ENCODE peak calls at places on chromosomes 1 and 21, in five cellular contexts. S is K562, W is H1, T is IMR-90, X is HepG2. U is an unnamed sample.

GRCh38 chr1:227094249-227094966 is 154.3 kb downstream of the COQ8A start:
- DNase-seq in T (no peak), W (no peak), S (no peak), X (peak), U (no peak)

GRCh38 chr1:78229344-78229743 is 183.6 kb downstream of the GIPC2 start:
- DNase-seq in T (peak), W (no peak), S (no peak), X (no peak), U (no peak)

GRCh38 chr1:154578058-154578418 is 10.5 kb downstream of the CHRNB2 start:
- DNase-seq in S (no peak), T (no peak), W (no peak), X (no peak), U (no peak)

GRCh38 chr21:35850029-35850428 is 210.3 kb downstream of the SETD4 start:
- DNase-seq in X (no peak), S (no peak), T (peak), W (no peak), U (no peak)

GRCh38 chr21:43304206-43304605 is 122.7 kb downstream of the SIK1 start:
- DNase-seq in S (no peak), T (no peak), X (no peak), W (no peak), U (no peak)

GRCh38 chr1:223225481-223225880 is 82.4 kb upstream of the TLR5 start:
- DNase-seq in W (no peak), S (no peak), T (no peak), X (no peak), U (no peak)

GRCh38 chr1:27060879-27061278 is 48.2 kb upstream of the TENT5B start:
- DNase-seq in W (no peak), T (no peak), X (no peak), S (no peak), U (no peak)

GRCh38 chr1:53541761-53542550 is 82.8 kb downstream of the DMRTB1 start:
- DNase-seq in X (no peak), T (peak), S (peak), W (no peak), U (peak)

GRCh38 chr1:205211839-205212241 is 338 bp upstream of the DSTYK start:
- DNase-seq in S (no peak), X (no peak), W (no peak), T (no peak), U (no peak)

GRCh38 chr21:43609501-43610340 is 49.6 kb downstream of the HSF2BP start:
- DNase-seq in X (peak), S (no peak), W (no peak), T (peak), U (no peak)

GRCh38 chr1:41892211-41892840 is 26.4 kb downstream of the HIVEP3 start:
- DNase-seq in T (no peak), S (no peak), X (no peak), W (no peak), U (no peak)

GRCh38 chr1:62131093-62131725 is 63.4 kb upstream of the L1TD1 start:
- DNase-seq in W (no peak), S (peak), T (peak), X (peak), U (peak)

GRCh38 chr1:58545591-58546519 is 671 bp downstream of the OMA1 start:
- DNase-seq in W (peak), S (peak), T (peak), X (peak), U (peak)

GRCh38 chr21:38048241-38048640 is 132.0 kb upstream of the KCNJ6 start:
- DNase-seq in W (no peak), T (no peak), X (no peak), S (no peak), U (no peak)

GRCh38 chr21:14675774-14676530 is 129.8 kb upstream of the SAMSN1 start:
- DNase-seq in S (no peak), X (no peak), W (no peak), T (no peak), U (no peak)

GRCh38 chr21:33490991-33491372 is 534 bp downstream of the DNAJC28 start:
- DNase-seq in X (no peak), T (no peak), S (no peak), W (no peak), U (no peak)

GRCh38 chr1:201542166-201543045 is 3.5 kb downstream of the NAV1 start:
- DNase-seq in X (no peak), S (peak), T (peak), W (no peak), U (no peak)

GRCh38 chr1:180609643-180610555 is 21.9 kb upstream of the XPR1 start:
- DNase-seq in T (peak), S (peak), W (no peak), X (no peak), U (no peak)

GRCh38 chr1:65813956-65814355 is 21.3 kb downstream of the PDE4B start:
- DNase-seq in X (no peak), S (no peak), T (peak), W (no peak), U (no peak)

GRCh38 chr21:16279658-16280581 is 550.1 kb downstream of the USP25 start:
- DNase-seq in X (no peak), T (peak), W (peak), S (no peak), U (no peak)

GRCh38 chr1:99580451-99580850 is 65.5 kb upstream of the PALMD start:
- DNase-seq in W (no peak), S (no peak), T (no peak), X (no peak), U (no peak)

GRCh38 chr1:85836736-85837135 is 128.5 kb upstream of the ZNHIT6 start:
- DNase-seq in W (no peak), S (no peak), T (no peak), X (no peak), U (no peak)

GRCh38 chr1:47764461-47765046 is 232.6 kb downstream of the TRABD2B start:
- DNase-seq in S (no peak), T (no peak), X (no peak), W (no peak), U (no peak)

GRCh38 chr1:145994391-145995120 is 1.8 kb downstream of the TXNIP start:
- DNase-seq in X (no peak), T (no peak), S (no peak), W (no peak), U (no peak)

GRCh38 chr1:38451541-38451993 is 405.0 kb upstream of the POU3F1 start:
- DNase-seq in T (peak), X (no peak), S (peak), W (no peak), U (no peak)

GRCh38 chr1:35345439-35345981 is 77.0 kb downstream of the ZMYM4 start:
- DNase-seq in T (peak), X (peak), W (no peak), S (no peak), U (no peak)

GRCh38 chr1:116854294-116854693 is 55.4 kb upstream of the PTGFRN start:
- DNase-seq in W (no peak), X (no peak), T (no peak), S (no peak), U (no peak)

GRCh38 chr1:218943371-218943770 is 230.3 kb upstream of the LYPLAL1 start:
- DNase-seq in X (no peak), W (no peak), S (no peak), T (no peak), U (no peak)

GRCh38 chr21:44253832-44254700 is 7.6 kb downstream of the DNMT3L start:
- DNase-seq in S (peak), W (no peak), T (no peak), X (no peak), U (no peak)

GRCh38 chr1:91844862-91845528 is 41.0 kb downstream of the TGFBR3 start:
- DNase-seq in X (peak), S (no peak), W (no peak), T (peak), U (peak)

GRCh38 chr21:45596704-45597318 is 46.7 kb upstream of the PCBP3 start:
- DNase-seq in T (peak), W (peak), X (peak), S (peak), U (peak)

GRCh38 chr1:67889940-67890567 is 56.8 kb upstream of the GNG12 start:
- DNase-seq in T (peak), X (no peak), W (no peak), S (peak), U (peak)

GRCh38 chr21:44761011-44761729 is 40.5 kb downstream of the UBE2G2 start:
- DNase-seq in S (no peak), T (no peak), W (no peak), X (peak), U (no peak)

GRCh38 chr1:41109316-41110263 is 88.1 kb upstream of the SLFNL1 start:
- DNase-seq in W (no peak), T (peak), X (peak), S (peak), U (peak)

DNA sequence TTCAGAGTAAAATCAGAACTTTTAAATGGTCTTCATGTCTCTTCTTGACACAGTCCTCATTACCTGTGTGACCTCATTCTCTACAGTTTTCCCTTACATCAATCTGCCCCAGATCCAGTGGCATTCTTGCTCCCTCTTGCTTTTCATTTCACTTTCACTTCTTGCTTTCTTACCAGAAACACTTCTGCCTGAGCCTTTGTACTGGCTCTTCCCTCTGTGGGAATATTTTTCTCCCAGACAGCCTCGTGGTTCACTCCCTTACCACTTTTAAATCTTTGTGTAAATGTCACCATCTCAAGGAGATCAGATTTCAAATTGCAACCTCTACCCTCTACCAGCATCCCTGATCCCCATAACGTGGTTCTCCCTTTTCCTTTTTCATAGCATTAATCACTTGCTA is 73.2 kb downstream of the DISC1 start:
- DNase-seq in X (no peak), W (no peak), S (no peak), T (peak), U (no peak)
- TF ChIP-seq MAFK in X (no peak), W (no peak), S (no peak), T (no peak), U (no peak)

GRCh38 chr1:167492509-167492910 is 25.8 kb downstream of the CD247 start:
- DNase-seq in T (no peak), S (no peak), X (no peak), W (no peak), U (no peak)
- TF ChIP-seq CEBPB in T (no peak), S (no peak), X (no peak), W (no peak), U (no peak)

DNA sequence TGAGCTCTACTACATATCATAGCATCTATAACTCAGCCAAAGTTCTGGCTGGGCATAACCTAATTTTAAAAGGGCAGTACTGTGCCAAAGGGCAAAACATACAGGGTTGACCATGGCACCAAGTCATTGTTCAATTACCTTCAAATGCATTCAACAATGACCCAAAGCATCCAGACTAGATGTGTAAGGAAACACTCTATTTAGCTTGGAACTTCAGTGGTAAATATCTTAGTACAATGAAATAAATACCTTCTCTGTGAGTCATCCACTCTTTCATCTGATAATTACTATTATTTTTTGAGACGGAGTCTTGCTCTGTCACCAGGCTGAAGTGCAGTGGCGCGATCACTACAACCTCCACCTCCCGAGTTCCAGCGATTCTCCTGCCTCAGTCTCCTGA is 70.0 kb downstream of the NVL start:
- DNase-seq in T (no peak), S (no peak), X (no peak), W (no peak), U (no peak)
- TF ChIP-seq MAFK in T (no peak), S (no peak), X (no peak), W (no peak), U (no peak)

GRCh38 chr1:21896652-21897532 is 40.2 kb downstream of the HSPG2 start:
- DNase-seq in S (peak), X (no peak), W (no peak), T (no peak), U (no peak)
- TF ChIP-seq CEBPB in S (no peak), X (no peak), W (no peak), T (no peak), U (no peak)

U was measured in A549.